ENCODE peak calls at places on chromosome 3, in nine cellular contexts. O is cardiac muscle cell; F is head of caudate nucleus; Q is stimulated activated CD4-positive, alpha-beta T cell treated with anti-CD3 and anti-CD28 coated beads, Interleukin-1b, Interleukin-23, amount 100 ng/mL, for 4 hours; I is DMS153; D is iPS-NIHi11; G is activated CD4-positive, CD25-positive, alpha-beta regulatory T cell; P is right cardiac atrium; B is ELR. K is an unnamed sample.
A peak's percentile ranks its signal among the peaks of the same experiment; 100 is the strongest.

GRCh38 chr3:68256635-68257034 is 602.2 kb upstream of the SUCLG2 start:
- DNase-seq in D (peak; percentile 26), O (no peak), I (no peak), P (no peak), G (no peak), B (no peak), F (peak; percentile 13), Q (no peak), K (peak; percentile 1)

GRCh38 chr3:81005992-81006391 is 755.5 kb downstream of the GBE1 start:
- DNase-seq in I (no peak), P (no peak), Q (no peak), B (peak; percentile 6), O (peak; percentile 2), F (no peak), G (no peak), D (peak; percentile 54), K (no peak)

GRCh38 chr3:109922898-109923297 is 585.6 kb upstream of the DPPA4 start:
- DNase-seq in B (no peak), D (no peak), F (no peak), P (no peak), Q (no peak), O (no peak), G (no peak), I (no peak), K (no peak)

GRCh38 chr3:185998136-185998535 is 60.3 kb upstream of the TRA2B start:
- DNase-seq in G (no peak), D (no peak), B (no peak), I (no peak), P (no peak), Q (no peak), F (no peak), O (no peak), K (no peak)

GRCh38 chr3:145893331-145893730 is 267.7 kb downstream of the PLOD2 start:
- DNase-seq in P (no peak), D (no peak), Q (no peak), B (no peak), F (no peak), G (no peak), O (no peak), I (no peak), K (no peak)

GRCh38 chr3:28949580-28949979 is 331.3 kb upstream of the RBMS3 start:
- DNase-seq in Q (no peak), D (no peak), O (no peak), F (no peak), P (no peak), G (no peak), I (peak; percentile 74), B (no peak), K (no peak)

GRCh38 chr3:188624384-188624783 is 470.4 kb downstream of the LPP start:
- DNase-seq in B (peak; percentile 18), G (no peak), D (no peak), I (no peak), P (peak; percentile 48), Q (no peak), O (no peak), F (no peak), K (peak; percentile 83)

GRCh38 chr3:69144631-69145244 is 22.3 kb upstream of the LMOD3 start:
- DNase-seq in D (peak; percentile 48), F (no peak), Q (no peak), G (no peak), O (no peak), P (no peak), B (no peak), I (no peak), K (peak; percentile 24)

GRCh38 chr3:81242871-81243270 is 518.6 kb downstream of the GBE1 start:
- DNase-seq in B (peak; percentile 56), O (no peak), D (no peak), P (no peak), G (no peak), F (no peak), Q (no peak), I (no peak), K (peak; percentile 32)

GRCh38 chr3:127411083-127411727 is 123.4 kb upstream of the PRR20G start:
- DNase-seq in P (no peak), B (no peak), I (no peak), F (no peak), D (peak; percentile 54), Q (no peak), O (no peak), G (no peak), K (no peak)

GRCh38 chr3:191470543-191470942 is 9.6 kb downstream of the PYDC2 start:
- DNase-seq in P (peak; percentile 60), B (no peak), D (no peak), Q (no peak), F (no peak), G (no peak), I (no peak), O (no peak), K (no peak)

GRCh38 chr3:154904328-154904727 is 175.8 kb upstream of the MME start:
- DNase-seq in G (no peak), O (peak; percentile 22), P (no peak), B (peak; percentile 67), D (peak; percentile 47), Q (no peak), F (no peak), I (peak; percentile 2), K (peak; percentile 21)